ENCODE peak calls at places on chromosomes 7 and 10, in five cellular contexts. M is K562, I is IMR-90, T is H1, G is HepG2. V is an unnamed sample.

GRCh38 chr10:25017247-25017590 is 807 bp downstream of the THNSL1 start:
- DNase-seq in M (peak; percentile 30), I (peak; percentile 13), T (no peak), G (no peak), V (no peak)

GRCh38 chr7:33578166-33578565 is 327.2 kb upstream of the BMPER start:
- DNase-seq in M (no peak), I (peak; percentile 28), T (no peak), G (no peak), V (no peak)

GRCh38 chr7:127252380-127252718 is 392 bp downstream of the GRM8 start:
- DNase-seq in M (no peak), I (no peak), T (peak; percentile 56), G (no peak), V (no peak)

GRCh38 chr10:93573051-93573909 is 6.8 kb downstream of the FFAR4 start:
- DNase-seq in M (no peak), I (no peak), T (no peak), G (no peak), V (no peak)

GRCh38 chr7:16918288-16918895 is 36.6 kb upstream of the AGR3 start:
- DNase-seq in M (peak; percentile 23), I (peak; percentile 64), T (no peak), G (peak; percentile 31), V (peak; percentile 68)

GRCh38 chr10:7705341-7705740 is 2.2 kb downstream of the ITIH2 start:
- DNase-seq in M (no peak), I (no peak), T (no peak), G (no peak), V (no peak)

GRCh38 chr10:51313259-51313658 is 239.0 kb downstream of the PRKG1 start:
- DNase-seq in M (no peak), I (no peak), T (no peak), G (no peak), V (no peak)

GRCh38 chr10:24858244-24858907 is 94.0 kb downstream of the PRTFDC1 start:
- DNase-seq in M (no peak), I (peak; percentile 73), T (no peak), G (no peak), V (no peak)

GRCh38 chr10:14670551-14671240 is 104.0 kb downstream of the FAM107B start:
- DNase-seq in M (no peak), I (peak; percentile 82), T (no peak), G (no peak), V (peak; percentile 80)

GRCh38 chr10:79331709-79332108 is 15.6 kb upstream of the PPIF start:
- DNase-seq in M (no peak), I (peak; percentile 97), T (no peak), G (no peak), V (peak; percentile 73)

GRCh38 chr7:65307651-65308299 is 65.9 kb upstream of the ZNF92 start:
- DNase-seq in M (peak; percentile 70), I (peak; percentile 66), T (peak; percentile 72), G (peak; percentile 57), V (peak; percentile 67)

GRCh38 chr7:149809215-149809614 is 29.0 kb upstream of the ZNF862 start:
- DNase-seq in M (no peak), I (no peak), T (no peak), G (no peak), V (no peak)

GRCh38 chr10:79181680-79182079 is 112.9 kb downstream of the ZMIZ1 start:
- DNase-seq in M (no peak), I (no peak), T (no peak), G (no peak), V (no peak)

GRCh38 chr10:71865561-71866041 is 14.6 kb upstream of the PSAP start:
- DNase-seq in M (no peak), I (no peak), T (no peak), G (no peak), V (peak; percentile 30)

GRCh38 chr7:151769189-151769821 is 107.6 kb downstream of the PRKAG2 start:
- DNase-seq in M (no peak), I (no peak), T (no peak), G (no peak), V (no peak)

GRCh38 chr7:151058766-151059361 is 525 bp upstream of the SLC4A2 start:
- DNase-seq in M (no peak), I (no peak), T (peak; percentile 62), G (no peak), V (peak; percentile 33)

GRCh38 chr7:128721376-128721775 is 17.8 kb upstream of the CALU start:
- DNase-seq in M (no peak), I (no peak), T (no peak), G (no peak), V (no peak)

GRCh38 chr7:74360008-74360407 is 70.8 kb downstream of the CLIP2 start:
- DNase-seq in M (no peak), I (no peak), T (no peak), G (no peak), V (no peak)

GRCh38 chr7:44325181-44325671 is at the start of gene CAMK2B:
- DNase-seq in M (no peak), I (no peak), T (no peak), G (no peak), V (no peak)

GRCh38 chr10:26725837-26726727 is 28.6 kb downstream of the PDSS1 start:
- DNase-seq in M (peak; percentile 51), I (peak; percentile 67), T (no peak), G (peak; percentile 27), V (peak; percentile 18)

GRCh38 chr10:18399158-18399557 is 252.2 kb downstream of the NSUN6 start:
- DNase-seq in M (no peak), I (no peak), T (no peak), G (no peak), V (no peak)

GRCh38 chr7:105910172-105910571 is 33.8 kb upstream of the ATXN7L1 start:
- DNase-seq in M (no peak), I (no peak), T (no peak), G (no peak), V (no peak)

GRCh38 chr7:155426543-155427410 is 31.2 kb upstream of the EN2 start:
- DNase-seq in M (no peak), I (no peak), T (no peak), G (no peak), V (no peak)

GRCh38 chr10:120990831-120991230 is 139.7 kb downstream of the WDR11 start:
- DNase-seq in M (no peak), I (no peak), T (no peak), G (no peak), V (no peak)

GRCh38 chr7:147380926-147381325 is 1209.6 kb upstream of the C7orf33 start:
- DNase-seq in M (no peak), I (no peak), T (no peak), G (no peak), V (no peak)

GRCh38 chr7:130943336-130943901 is 209.4 kb upstream of the KLF14 start:
- DNase-seq in M (peak; percentile 56), I (peak; percentile 97), T (no peak), G (no peak), V (peak; percentile 77)

GRCh38 chr10:24442234-24442633 is 233.3 kb downstream of the KIAA1217 start:
- DNase-seq in M (no peak), I (no peak), T (no peak), G (peak; percentile 32), V (no peak)

GRCh38 chr7:89826574-89826973 is 327.7 kb upstream of the STEAP1 start:
- DNase-seq in M (no peak), I (no peak), T (no peak), G (no peak), V (no peak)
- TF ChIP-seq MAFK in M (no peak), I (no peak), T (no peak), G (no peak), V (no peak)

GRCh38 chr7:977326-978048 is 2.1 kb upstream of the COX19 start:
- DNase-seq in M (no peak), I (peak; percentile 46), T (no peak), G (peak; percentile 98), V (peak; percentile 58)
- TF ChIP-seq MAFK in M (no peak), I (no peak), T (no peak), G (no peak), V (no peak)

DNA sequence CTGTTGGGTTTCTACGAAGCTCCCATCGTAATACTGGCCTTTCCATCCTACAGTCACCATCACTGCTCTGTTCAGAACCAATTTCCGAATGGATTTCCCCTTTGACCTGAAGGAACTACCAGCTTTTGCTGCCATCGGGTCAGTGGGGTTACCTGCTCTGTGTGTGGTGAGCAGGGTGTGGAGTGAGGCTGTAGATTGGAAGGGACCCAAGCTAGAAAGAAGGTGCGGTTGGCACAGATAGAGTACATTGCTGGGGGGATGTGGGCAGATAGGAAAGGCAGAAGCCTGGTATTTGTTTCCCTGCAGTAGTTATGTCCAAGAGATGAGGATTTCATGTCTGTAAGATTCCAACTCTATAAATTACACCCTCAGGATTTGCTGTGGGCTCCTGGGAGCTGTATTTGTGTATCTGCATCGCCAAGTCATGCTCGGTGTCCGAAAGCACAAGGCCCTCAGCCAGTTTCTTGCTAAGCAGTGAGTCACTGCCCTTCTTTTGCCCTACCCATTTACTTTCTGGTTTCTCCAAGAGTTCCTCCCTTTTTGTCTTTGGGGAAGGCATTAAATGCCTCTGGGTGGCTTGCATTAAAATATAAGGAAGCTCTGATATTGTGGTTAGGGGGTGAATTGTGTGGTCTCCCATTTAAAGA is 15.4 kb downstream of the CLCN1 start:
- DNase-seq in M (no peak), I (peak; percentile 96), T (no peak), G (no peak), V (peak; percentile 38)
- TF ChIP-seq MAFK in M (no peak), I (peak; percentile 6), T (no peak), G (no peak), V (no peak)

GRCh38 chr7:5494320-5494682 is 70.7 kb upstream of the TNRC18 start:
- DNase-seq in M (no peak), I (no peak), T (no peak), G (no peak), V (no peak)

GRCh38 chr7:5492249-5493020 is 68.8 kb upstream of the TNRC18 start:
- DNase-seq in M (peak; percentile 42), I (no peak), T (peak; percentile 78), G (no peak), V (no peak)

GRCh38 chr7:5488286-5488878 is 64.7 kb upstream of the TNRC18 start:
- DNase-seq in M (no peak), I (no peak), T (no peak), G (no peak), V (no peak)

GRCh38 chr7:5489991-5490536 is 66.4 kb upstream of the TNRC18 start:
- DNase-seq in M (no peak), I (no peak), T (no peak), G (no peak), V (no peak)

DNA sequence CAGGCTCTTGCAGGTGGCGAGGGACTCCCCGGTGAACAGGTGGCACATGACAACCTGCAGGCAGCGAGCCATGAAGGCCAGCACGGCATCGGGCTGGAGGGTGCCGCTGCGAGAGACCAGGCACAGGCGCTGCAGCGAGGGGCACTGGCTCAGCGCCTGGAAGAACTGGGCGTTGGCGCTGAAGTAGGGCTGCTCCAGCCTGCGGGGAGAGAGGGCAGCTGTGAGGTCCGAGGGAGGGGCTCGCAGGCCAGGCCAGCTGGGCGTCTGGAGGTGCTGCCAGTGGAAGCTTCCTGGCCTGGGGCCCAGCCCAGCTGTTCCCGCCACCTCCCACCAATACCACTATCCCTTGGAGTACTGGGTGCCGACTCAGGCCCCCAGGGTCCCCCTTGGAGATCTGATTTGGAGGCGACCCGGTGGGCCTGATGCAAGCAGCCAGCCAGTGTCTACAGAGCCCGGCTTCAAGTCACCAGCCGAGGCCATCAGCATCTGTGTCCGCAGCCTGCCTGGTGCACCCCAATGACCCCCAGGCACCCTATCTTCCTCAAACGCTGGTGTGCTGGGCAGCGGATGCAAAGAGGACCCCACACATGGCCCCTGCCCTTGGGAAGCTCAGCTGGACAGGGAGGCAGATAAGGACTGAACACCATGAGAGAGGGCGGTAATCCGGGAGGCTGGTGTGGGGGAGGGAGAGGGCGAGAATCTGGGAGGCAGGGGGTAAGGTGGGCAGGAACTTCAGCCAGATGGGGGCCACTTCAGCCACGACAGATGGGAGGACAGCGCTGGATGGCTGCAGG is 67.8 kb upstream of the TNRC18 start:
- DNase-seq in M (no peak), I (no peak), T (no peak), G (no peak), V (no peak)
- TF ChIP-seq MAFK in M (no peak), I (no peak), T (no peak), G (no peak), V (no peak)

V was measured in A549.